ENCODE peak calls at places on chromosome 7, in ten cellular contexts. One of them, this sample, is unnamed.

GRCh38 chr7:2445047-2445446 is 31.2 kb downstream of the GRIFIN start:
- DNase-seq in hepatic stellate cell: no peak
- DNase-seq in NCI-H1092: no peak
- DNase-seq in stimulated activated naive B cell treated with anti-CD40 and anti-IgM and Interleukin-4, amounts not matched to agents 10 μg/mL and 1 μg/mL and 100 μg/mL, for 72 hours: no peak
- DNase-seq in activated gamma-delta T cell: no peak
- DNase-seq in nephron progenitor cell: no peak
- DNase-seq in SK-N-SH: no peak
- DNase-seq in CD4-positive, CD25-positive, alpha-beta regulatory T cell: no peak
- DNase-seq in activated effector memory CD4-positive, alpha-beta T cell treated with anti-CD3 and anti-CD28 coated beads, Interleukin-2, amount 50 U/mL, for 16 hours: no peak
- DNase-seq in endodermal cell: no peak
- DNase-seq in this sample: no peak

GRCh38 chr7:139731802-139732470 is 45.9 kb downstream of the HIPK2 start:
- DNase-seq in hepatic stellate cell: peak; percentile 62
- DNase-seq in NCI-H1092: no peak
- DNase-seq in stimulated activated naive B cell treated with anti-CD40 and anti-IgM and Interleukin-4, amounts not matched to agents 10 μg/mL and 1 μg/mL and 100 μg/mL, for 72 hours: no peak
- DNase-seq in activated gamma-delta T cell: no peak
- DNase-seq in nephron progenitor cell: no peak
- DNase-seq in SK-N-SH: no peak
- DNase-seq in CD4-positive, CD25-positive, alpha-beta regulatory T cell: no peak
- DNase-seq in activated effector memory CD4-positive, alpha-beta T cell treated with anti-CD3 and anti-CD28 coated beads, Interleukin-2, amount 50 U/mL, for 16 hours: no peak
- DNase-seq in endodermal cell: peak; percentile 41
- DNase-seq in this sample: no peak

GRCh38 chr7:134928574-134928973 is 57.7 kb upstream of the AGBL3 start:
- DNase-seq in hepatic stellate cell: no peak
- DNase-seq in NCI-H1092: no peak
- DNase-seq in stimulated activated naive B cell treated with anti-CD40 and anti-IgM and Interleukin-4, amounts not matched to agents 10 μg/mL and 1 μg/mL and 100 μg/mL, for 72 hours: no peak
- DNase-seq in activated gamma-delta T cell: no peak
- DNase-seq in nephron progenitor cell: no peak
- DNase-seq in SK-N-SH: no peak
- DNase-seq in CD4-positive, CD25-positive, alpha-beta regulatory T cell: no peak
- DNase-seq in activated effector memory CD4-positive, alpha-beta T cell treated with anti-CD3 and anti-CD28 coated beads, Interleukin-2, amount 50 U/mL, for 16 hours: no peak
- DNase-seq in endodermal cell: no peak
- DNase-seq in this sample: no peak

GRCh38 chr7:22717760-22718159 is 9.2 kb upstream of the IL6 start:
- DNase-seq in hepatic stellate cell: no peak
- DNase-seq in NCI-H1092: no peak
- DNase-seq in stimulated activated naive B cell treated with anti-CD40 and anti-IgM and Interleukin-4, amounts not matched to agents 10 μg/mL and 1 μg/mL and 100 μg/mL, for 72 hours: no peak
- DNase-seq in activated gamma-delta T cell: no peak
- DNase-seq in nephron progenitor cell: no peak
- DNase-seq in SK-N-SH: no peak
- DNase-seq in CD4-positive, CD25-positive, alpha-beta regulatory T cell: no peak
- DNase-seq in activated effector memory CD4-positive, alpha-beta T cell treated with anti-CD3 and anti-CD28 coated beads, Interleukin-2, amount 50 U/mL, for 16 hours: no peak
- DNase-seq in endodermal cell: no peak
- DNase-seq in this sample: no peak

GRCh38 chr7:121504478-121504877 is 108.4 kb upstream of the FAM3C start:
- DNase-seq in hepatic stellate cell: peak; percentile 55
- DNase-seq in NCI-H1092: no peak
- DNase-seq in stimulated activated naive B cell treated with anti-CD40 and anti-IgM and Interleukin-4, amounts not matched to agents 10 μg/mL and 1 μg/mL and 100 μg/mL, for 72 hours: no peak
- DNase-seq in activated gamma-delta T cell: no peak
- DNase-seq in nephron progenitor cell: no peak
- DNase-seq in SK-N-SH: no peak
- DNase-seq in CD4-positive, CD25-positive, alpha-beta regulatory T cell: no peak
- DNase-seq in activated effector memory CD4-positive, alpha-beta T cell treated with anti-CD3 and anti-CD28 coated beads, Interleukin-2, amount 50 U/mL, for 16 hours: no peak
- DNase-seq in endodermal cell: peak; percentile 61
- DNase-seq in this sample: no peak

GRCh38 chr7:115289966-115290365 is 368.1 kb downstream of the MDFIC start:
- DNase-seq in hepatic stellate cell: no peak
- DNase-seq in NCI-H1092: no peak
- DNase-seq in stimulated activated naive B cell treated with anti-CD40 and anti-IgM and Interleukin-4, amounts not matched to agents 10 μg/mL and 1 μg/mL and 100 μg/mL, for 72 hours: no peak
- DNase-seq in activated gamma-delta T cell: no peak
- DNase-seq in nephron progenitor cell: no peak
- DNase-seq in SK-N-SH: no peak
- DNase-seq in CD4-positive, CD25-positive, alpha-beta regulatory T cell: no peak
- DNase-seq in activated effector memory CD4-positive, alpha-beta T cell treated with anti-CD3 and anti-CD28 coated beads, Interleukin-2, amount 50 U/mL, for 16 hours: no peak
- DNase-seq in endodermal cell: no peak
- DNase-seq in this sample: no peak

GRCh38 chr7:147605326-147605725 is 985.2 kb upstream of the C7orf33 start:
- DNase-seq in hepatic stellate cell: no peak
- DNase-seq in NCI-H1092: no peak
- DNase-seq in stimulated activated naive B cell treated with anti-CD40 and anti-IgM and Interleukin-4, amounts not matched to agents 10 μg/mL and 1 μg/mL and 100 μg/mL, for 72 hours: no peak
- DNase-seq in activated gamma-delta T cell: no peak
- DNase-seq in nephron progenitor cell: no peak
- DNase-seq in SK-N-SH: no peak
- DNase-seq in CD4-positive, CD25-positive, alpha-beta regulatory T cell: no peak
- DNase-seq in activated effector memory CD4-positive, alpha-beta T cell treated with anti-CD3 and anti-CD28 coated beads, Interleukin-2, amount 50 U/mL, for 16 hours: no peak
- DNase-seq in endodermal cell: no peak
- DNase-seq in this sample: no peak

GRCh38 chr7:73560035-73560835 is 2.7 kb upstream of the BCL7B start:
- DNase-seq in hepatic stellate cell: peak; percentile 89
- DNase-seq in NCI-H1092: no peak
- DNase-seq in stimulated activated naive B cell treated with anti-CD40 and anti-IgM and Interleukin-4, amounts not matched to agents 10 μg/mL and 1 μg/mL and 100 μg/mL, for 72 hours: no peak
- DNase-seq in activated gamma-delta T cell: no peak
- DNase-seq in nephron progenitor cell: no peak
- DNase-seq in SK-N-SH: peak; percentile 24
- DNase-seq in CD4-positive, CD25-positive, alpha-beta regulatory T cell: no peak
- DNase-seq in activated effector memory CD4-positive, alpha-beta T cell treated with anti-CD3 and anti-CD28 coated beads, Interleukin-2, amount 50 U/mL, for 16 hours: no peak
- DNase-seq in endodermal cell: no peak
- DNase-seq in this sample: no peak

GRCh38 chr7:103689262-103689661 is 243.3 kb upstream of the SLC26A5 start:
- DNase-seq in hepatic stellate cell: no peak
- DNase-seq in NCI-H1092: no peak
- DNase-seq in stimulated activated naive B cell treated with anti-CD40 and anti-IgM and Interleukin-4, amounts not matched to agents 10 μg/mL and 1 μg/mL and 100 μg/mL, for 72 hours: no peak
- DNase-seq in activated gamma-delta T cell: no peak
- DNase-seq in nephron progenitor cell: no peak
- DNase-seq in SK-N-SH: no peak
- DNase-seq in CD4-positive, CD25-positive, alpha-beta regulatory T cell: no peak
- DNase-seq in activated effector memory CD4-positive, alpha-beta T cell treated with anti-CD3 and anti-CD28 coated beads, Interleukin-2, amount 50 U/mL, for 16 hours: no peak
- DNase-seq in endodermal cell: no peak
- DNase-seq in this sample: no peak

GRCh38 chr7:142885311-142886230 is at the start of gene TRPV6:
- DNase-seq in hepatic stellate cell: no peak
- DNase-seq in NCI-H1092: no peak
- DNase-seq in stimulated activated naive B cell treated with anti-CD40 and anti-IgM and Interleukin-4, amounts not matched to agents 10 μg/mL and 1 μg/mL and 100 μg/mL, for 72 hours: no peak
- DNase-seq in activated gamma-delta T cell: no peak
- DNase-seq in nephron progenitor cell: peak; percentile 39
- DNase-seq in SK-N-SH: no peak
- DNase-seq in CD4-positive, CD25-positive, alpha-beta regulatory T cell: no peak
- DNase-seq in activated effector memory CD4-positive, alpha-beta T cell treated with anti-CD3 and anti-CD28 coated beads, Interleukin-2, amount 50 U/mL, for 16 hours: peak; percentile 42
- DNase-seq in endodermal cell: peak; percentile 95
- DNase-seq in this sample: no peak

GRCh38 chr7:74502216-74502891 is 48.6 kb downstream of the GTF2IRD1 start:
- DNase-seq in hepatic stellate cell: no peak
- DNase-seq in NCI-H1092: peak; percentile 63
- DNase-seq in stimulated activated naive B cell treated with anti-CD40 and anti-IgM and Interleukin-4, amounts not matched to agents 10 μg/mL and 1 μg/mL and 100 μg/mL, for 72 hours: no peak
- DNase-seq in activated gamma-delta T cell: no peak
- DNase-seq in nephron progenitor cell: no peak
- DNase-seq in SK-N-SH: no peak
- DNase-seq in CD4-positive, CD25-positive, alpha-beta regulatory T cell: no peak
- DNase-seq in activated effector memory CD4-positive, alpha-beta T cell treated with anti-CD3 and anti-CD28 coated beads, Interleukin-2, amount 50 U/mL, for 16 hours: no peak
- DNase-seq in endodermal cell: no peak
- DNase-seq in this sample: no peak

GRCh38 chr7:80153446-80153845 is 18.8 kb downstream of the GNAI1 start:
- DNase-seq in hepatic stellate cell: no peak
- DNase-seq in NCI-H1092: no peak
- DNase-seq in stimulated activated naive B cell treated with anti-CD40 and anti-IgM and Interleukin-4, amounts not matched to agents 10 μg/mL and 1 μg/mL and 100 μg/mL, for 72 hours: no peak
- DNase-seq in activated gamma-delta T cell: no peak
- DNase-seq in nephron progenitor cell: no peak
- DNase-seq in SK-N-SH: no peak
- DNase-seq in CD4-positive, CD25-positive, alpha-beta regulatory T cell: no peak
- DNase-seq in activated effector memory CD4-positive, alpha-beta T cell treated with anti-CD3 and anti-CD28 coated beads, Interleukin-2, amount 50 U/mL, for 16 hours: no peak
- DNase-seq in endodermal cell: no peak
- DNase-seq in this sample: no peak

GRCh38 chr7:117555260-117555659 is 75.4 kb downstream of the CFTR start:
- DNase-seq in hepatic stellate cell: no peak
- DNase-seq in NCI-H1092: no peak
- DNase-seq in stimulated activated naive B cell treated with anti-CD40 and anti-IgM and Interleukin-4, amounts not matched to agents 10 μg/mL and 1 μg/mL and 100 μg/mL, for 72 hours: no peak
- DNase-seq in activated gamma-delta T cell: no peak
- DNase-seq in nephron progenitor cell: no peak
- DNase-seq in SK-N-SH: no peak
- DNase-seq in CD4-positive, CD25-positive, alpha-beta regulatory T cell: no peak
- DNase-seq in activated effector memory CD4-positive, alpha-beta T cell treated with anti-CD3 and anti-CD28 coated beads, Interleukin-2, amount 50 U/mL, for 16 hours: no peak
- DNase-seq in endodermal cell: no peak
- DNase-seq in this sample: no peak